ENCODE peak calls at places on chromosomes 7 and 10, in five cellular contexts. One of them, this sample, is unnamed.

GRCh38 chr10:128050117-128050516 is 76.1 kb downstream of the MKI67 start:
- DNase-seq in bronchial epithelial cell: no peak
- DNase-seq in choroid plexus epithelial cell: no peak
- DNase-seq in fibroblast of the aortic adventitia: no peak
- DNase-seq in left ventricle myocardium inferior: no peak
- DNase-seq in this sample: no peak

GRCh38 chr7:5303061-5303460 is 20.3 kb downstream of the SLC29A4 start:
- DNase-seq in bronchial epithelial cell: no peak
- DNase-seq in fibroblast of the aortic adventitia: no peak
- DNase-seq in left ventricle myocardium inferior: no peak
- DNase-seq in choroid plexus epithelial cell: no peak
- DNase-seq in this sample: no peak

GRCh38 chr10:92727141-92727540 is 37.4 kb downstream of the HHEX start:
- DNase-seq in left ventricle myocardium inferior: no peak
- DNase-seq in bronchial epithelial cell: no peak
- DNase-seq in choroid plexus epithelial cell: no peak
- DNase-seq in fibroblast of the aortic adventitia: no peak
- DNase-seq in this sample: no peak

GRCh38 chr7:156639426-156640256 is 933 bp upstream of the RNF32 start:
- DNase-seq in choroid plexus epithelial cell: peak
- DNase-seq in left ventricle myocardium inferior: no peak
- DNase-seq in fibroblast of the aortic adventitia: peak
- DNase-seq in bronchial epithelial cell: no peak
- DNase-seq in this sample: no peak

GRCh38 chr7:44396931-44397525 is 71.6 kb upstream of the CAMK2B start:
- DNase-seq in choroid plexus epithelial cell: peak
- DNase-seq in bronchial epithelial cell: no peak
- DNase-seq in fibroblast of the aortic adventitia: peak
- DNase-seq in left ventricle myocardium inferior: no peak
- DNase-seq in this sample: no peak

GRCh38 chr7:23418046-23418445 is 52.2 kb downstream of the IGF2BP3 start:
- DNase-seq in bronchial epithelial cell: peak
- DNase-seq in choroid plexus epithelial cell: peak
- DNase-seq in fibroblast of the aortic adventitia: peak
- DNase-seq in left ventricle myocardium inferior: no peak
- DNase-seq in this sample: no peak

GRCh38 chr10:113518816-113519591 is 33.8 kb upstream of the HABP2 start:
- DNase-seq in fibroblast of the aortic adventitia: no peak
- DNase-seq in left ventricle myocardium inferior: no peak
- DNase-seq in bronchial epithelial cell: no peak
- DNase-seq in choroid plexus epithelial cell: no peak
- DNase-seq in this sample: no peak

GRCh38 chr10:17802966-17803365 is 6.2 kb upstream of the MRC1 start:
- DNase-seq in left ventricle myocardium inferior: no peak
- DNase-seq in bronchial epithelial cell: peak
- DNase-seq in choroid plexus epithelial cell: peak
- DNase-seq in fibroblast of the aortic adventitia: peak
- DNase-seq in this sample: no peak

GRCh38 chr7:154242709-154243108 is 190.5 kb downstream of the DPP6 start:
- DNase-seq in left ventricle myocardium inferior: no peak
- DNase-seq in bronchial epithelial cell: no peak
- DNase-seq in choroid plexus epithelial cell: no peak
- DNase-seq in fibroblast of the aortic adventitia: no peak
- DNase-seq in this sample: no peak

GRCh38 chr7:4139656-4140320 is 542.3 kb upstream of the FOXK1 start:
- DNase-seq in bronchial epithelial cell: no peak
- DNase-seq in left ventricle myocardium inferior: no peak
- DNase-seq in choroid plexus epithelial cell: no peak
- DNase-seq in fibroblast of the aortic adventitia: no peak
- DNase-seq in this sample: no peak

GRCh38 chr7:101173752-101174244 is 6.3 kb downstream of the NAT16 start:
- DNase-seq in fibroblast of the aortic adventitia: no peak
- DNase-seq in left ventricle myocardium inferior: no peak
- DNase-seq in bronchial epithelial cell: peak
- DNase-seq in choroid plexus epithelial cell: peak
- DNase-seq in this sample: peak

GRCh38 chr7:41219276-41219675 is 483.6 kb downstream of the INHBA start:
- DNase-seq in bronchial epithelial cell: no peak
- DNase-seq in choroid plexus epithelial cell: peak
- DNase-seq in fibroblast of the aortic adventitia: peak
- DNase-seq in left ventricle myocardium inferior: no peak
- DNase-seq in this sample: no peak

GRCh38 chr7:18320971-18321567 is 174.5 kb upstream of the HDAC9 start:
- DNase-seq in bronchial epithelial cell: peak
- DNase-seq in fibroblast of the aortic adventitia: peak
- DNase-seq in left ventricle myocardium inferior: no peak
- DNase-seq in choroid plexus epithelial cell: peak
- DNase-seq in this sample: peak

GRCh38 chr10:54203426-54203825 is 597.6 kb downstream of the PCDH15 start:
- DNase-seq in fibroblast of the aortic adventitia: no peak
- DNase-seq in choroid plexus epithelial cell: no peak
- DNase-seq in left ventricle myocardium inferior: no peak
- DNase-seq in bronchial epithelial cell: peak
- DNase-seq in this sample: no peak

GRCh38 chr7:102912742-102913141 is at the start of gene LRRC17:
- DNase-seq in fibroblast of the aortic adventitia: peak
- DNase-seq in choroid plexus epithelial cell: peak
- DNase-seq in bronchial epithelial cell: no peak
- DNase-seq in left ventricle myocardium inferior: no peak
- DNase-seq in this sample: no peak

GRCh38 chr10:102476466-102477141 is 25.3 kb upstream of the C10orf95 start:
- DNase-seq in left ventricle myocardium inferior: no peak
- DNase-seq in fibroblast of the aortic adventitia: no peak
- DNase-seq in bronchial epithelial cell: no peak
- DNase-seq in choroid plexus epithelial cell: no peak
- DNase-seq in this sample: no peak

GRCh38 chr7:117784315-117784714 is 88.9 kb downstream of the CTTNBP2 start:
- DNase-seq in bronchial epithelial cell: no peak
- DNase-seq in choroid plexus epithelial cell: no peak
- DNase-seq in fibroblast of the aortic adventitia: no peak
- DNase-seq in left ventricle myocardium inferior: no peak
- DNase-seq in this sample: no peak

GRCh38 chr7:76037310-76037709 is 10.5 kb downstream of the STYXL1 start:
- DNase-seq in fibroblast of the aortic adventitia: peak
- DNase-seq in bronchial epithelial cell: no peak
- DNase-seq in choroid plexus epithelial cell: peak
- DNase-seq in left ventricle myocardium inferior: no peak
- DNase-seq in this sample: no peak

GRCh38 chr10:32790483-32790882 is 167.5 kb downstream of the ITGB1 start:
- DNase-seq in left ventricle myocardium inferior: no peak
- DNase-seq in choroid plexus epithelial cell: peak
- DNase-seq in fibroblast of the aortic adventitia: peak
- DNase-seq in bronchial epithelial cell: peak
- DNase-seq in this sample: no peak

GRCh38 chr7:135322571-135323340 is 89.1 kb downstream of the STRA8 start:
- DNase-seq in choroid plexus epithelial cell: no peak
- DNase-seq in fibroblast of the aortic adventitia: no peak
- DNase-seq in bronchial epithelial cell: peak
- DNase-seq in left ventricle myocardium inferior: no peak
- DNase-seq in this sample: no peak

GRCh38 chr10:102696736-102697135 is 17.5 kb downstream of the ARL3 start:
- DNase-seq in bronchial epithelial cell: peak
- DNase-seq in fibroblast of the aortic adventitia: no peak
- DNase-seq in choroid plexus epithelial cell: no peak
- DNase-seq in left ventricle myocardium inferior: no peak
- DNase-seq in this sample: no peak

GRCh38 chr10:132115736-132116135 is 50.0 kb downstream of the JAKMIP3 start:
- DNase-seq in choroid plexus epithelial cell: peak
- DNase-seq in bronchial epithelial cell: no peak
- DNase-seq in left ventricle myocardium inferior: peak
- DNase-seq in fibroblast of the aortic adventitia: no peak
- DNase-seq in this sample: no peak

DNA sequence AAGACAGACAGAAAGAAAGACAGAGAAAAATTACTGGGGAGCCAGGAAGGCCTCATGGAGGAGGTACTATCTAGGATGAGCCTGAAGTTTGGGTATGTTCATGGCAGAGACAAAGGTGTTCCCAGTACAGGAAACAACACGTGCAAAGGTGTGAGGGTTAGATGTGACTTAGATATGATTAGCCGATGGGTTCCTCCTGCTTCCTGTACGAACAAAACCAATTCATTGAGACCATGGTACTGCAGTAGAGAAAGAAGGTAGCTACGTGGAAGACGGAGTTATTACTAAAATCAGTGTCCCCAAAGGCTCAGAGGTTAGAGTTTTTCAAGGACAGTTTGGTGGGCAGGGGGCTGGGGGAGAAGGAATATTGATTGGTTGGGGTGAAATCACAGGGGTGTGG is 55.2 kb upstream of the CHST3 start:
- DNase-seq in choroid plexus epithelial cell: no peak
- DNase-seq in fibroblast of the aortic adventitia: no peak
- DNase-seq in bronchial epithelial cell: no peak
- DNase-seq in left ventricle myocardium inferior: no peak
- DNase-seq in this sample: no peak
- H3K4me3 ChIP-seq in choroid plexus epithelial cell: no peak
- H3K4me3 ChIP-seq in fibroblast of the aortic adventitia: no peak
- H3K4me3 ChIP-seq in bronchial epithelial cell: no peak
- H3K4me3 ChIP-seq in left ventricle myocardium inferior: no peak
- H3K4me3 ChIP-seq in this sample: no peak

GRCh38 chr10:115948415-115948814 is 324.6 kb downstream of the GFRA1 start:
- DNase-seq in fibroblast of the aortic adventitia: peak
- DNase-seq in choroid plexus epithelial cell: no peak
- DNase-seq in bronchial epithelial cell: no peak
- DNase-seq in left ventricle myocardium inferior: no peak
- DNase-seq in this sample: peak
- TF ChIP-seq CTCF in fibroblast of the aortic adventitia: peak
- TF ChIP-seq CTCF in choroid plexus epithelial cell: peak
- TF ChIP-seq CTCF in bronchial epithelial cell: no peak
- TF ChIP-seq CTCF in left ventricle myocardium inferior: peak
- TF ChIP-seq CTCF in this sample: peak

GRCh38 chr10:70277396-70278030 is 6.3 kb downstream of the NPFFR1 start:
- DNase-seq in bronchial epithelial cell: no peak
- DNase-seq in choroid plexus epithelial cell: no peak
- DNase-seq in left ventricle myocardium inferior: no peak
- DNase-seq in fibroblast of the aortic adventitia: no peak
- DNase-seq in this sample: no peak
- H3K4me3 ChIP-seq in bronchial epithelial cell: no peak
- H3K4me3 ChIP-seq in choroid plexus epithelial cell: no peak
- H3K4me3 ChIP-seq in left ventricle myocardium inferior: no peak
- H3K4me3 ChIP-seq in fibroblast of the aortic adventitia: no peak
- H3K4me3 ChIP-seq in this sample: no peak

DNA sequence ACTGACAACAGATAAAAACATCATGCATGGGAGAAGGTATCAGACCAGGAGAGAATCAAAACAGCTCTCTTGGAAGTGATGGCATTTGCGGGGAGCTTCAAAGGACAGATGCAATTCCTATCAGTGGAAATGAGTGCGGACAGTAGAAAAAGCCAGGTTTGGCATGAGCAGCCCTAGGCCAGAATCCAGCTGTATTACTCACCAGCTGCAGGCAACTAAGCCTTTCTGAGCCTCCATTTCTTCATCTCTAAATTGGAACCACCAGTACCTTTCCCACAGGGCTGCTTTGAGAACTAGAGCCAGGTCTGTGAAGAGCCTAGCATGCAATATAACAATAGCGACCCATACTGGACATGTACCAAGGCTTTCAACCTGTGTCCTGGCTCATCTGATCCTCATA is 101.0 kb downstream of the GSAP start:
- DNase-seq in bronchial epithelial cell: no peak
- DNase-seq in left ventricle myocardium inferior: peak
- DNase-seq in choroid plexus epithelial cell: no peak
- DNase-seq in fibroblast of the aortic adventitia: peak
- DNase-seq in this sample: no peak
- TF ChIP-seq CTCF in bronchial epithelial cell: no peak
- TF ChIP-seq CTCF in left ventricle myocardium inferior: no peak
- TF ChIP-seq CTCF in choroid plexus epithelial cell: no peak
- TF ChIP-seq CTCF in fibroblast of the aortic adventitia: peak
- TF ChIP-seq CTCF in this sample: no peak

DNA sequence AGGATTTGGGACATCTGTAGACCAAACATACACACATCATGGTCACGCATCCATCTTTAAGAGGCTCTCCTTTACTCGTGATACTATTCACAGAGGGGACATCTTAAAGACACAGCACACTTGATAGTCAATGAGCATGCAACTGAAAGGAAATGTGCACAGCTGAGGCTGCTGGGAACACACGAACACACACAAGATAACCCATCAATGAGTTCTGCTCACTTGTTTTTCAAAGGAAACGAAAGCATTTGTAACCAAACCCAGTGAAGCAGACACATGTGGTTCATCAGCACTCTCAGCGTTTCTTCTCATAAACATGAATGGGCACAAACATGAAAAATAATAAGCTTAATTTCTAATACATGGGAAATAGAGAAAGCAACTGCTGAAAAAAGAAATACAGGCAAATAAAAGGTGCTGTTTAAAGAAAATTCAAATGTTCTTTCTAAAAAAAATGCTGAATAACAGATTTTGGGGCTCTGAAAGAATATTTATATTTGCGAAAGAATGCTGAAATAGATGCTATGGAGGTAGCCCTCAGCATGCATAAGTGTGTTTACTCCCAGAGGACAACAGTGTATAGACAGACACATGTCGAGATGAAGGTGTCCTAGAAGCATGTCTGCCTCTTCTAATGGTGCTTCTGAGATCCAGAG is 59.7 kb upstream of the LAMB4 start:
- DNase-seq in bronchial epithelial cell: no peak
- DNase-seq in fibroblast of the aortic adventitia: no peak
- DNase-seq in choroid plexus epithelial cell: no peak
- DNase-seq in left ventricle myocardium inferior: no peak
- DNase-seq in this sample: peak
- H3K4me3 ChIP-seq in bronchial epithelial cell: no peak
- H3K4me3 ChIP-seq in fibroblast of the aortic adventitia: no peak
- H3K4me3 ChIP-seq in choroid plexus epithelial cell: no peak
- H3K4me3 ChIP-seq in left ventricle myocardium inferior: no peak
- H3K4me3 ChIP-seq in this sample: no peak

GRCh38 chr7:2431260-2431867 is 28.0 kb downstream of the CHST12 start:
- DNase-seq in choroid plexus epithelial cell: no peak
- DNase-seq in fibroblast of the aortic adventitia: no peak
- DNase-seq in bronchial epithelial cell: no peak
- DNase-seq in left ventricle myocardium inferior: no peak
- DNase-seq in this sample: no peak
- TF ChIP-seq CTCF in choroid plexus epithelial cell: peak
- TF ChIP-seq CTCF in fibroblast of the aortic adventitia: peak
- TF ChIP-seq CTCF in bronchial epithelial cell: peak
- TF ChIP-seq CTCF in left ventricle myocardium inferior: no peak
- TF ChIP-seq CTCF in this sample: peak

GRCh38 chr10:70174058-70174741 is 3.9 kb upstream of the SAR1A start:
- DNase-seq in left ventricle myocardium inferior: no peak
- DNase-seq in bronchial epithelial cell: peak
- DNase-seq in choroid plexus epithelial cell: no peak
- DNase-seq in fibroblast of the aortic adventitia: no peak
- DNase-seq in this sample: peak
- H3K4me3 ChIP-seq in left ventricle myocardium inferior: no peak
- H3K4me3 ChIP-seq in bronchial epithelial cell: no peak
- H3K4me3 ChIP-seq in choroid plexus epithelial cell: no peak
- H3K4me3 ChIP-seq in fibroblast of the aortic adventitia: no peak
- H3K4me3 ChIP-seq in this sample: no peak

This sample was measured in GM12865.